ENCODE peak calls at places on chromosome 5, in seven cellular contexts. R, U, V, K, Z, B and Q are unnamed samples.

GRCh38 chr5:22521521-22521920 is 331.6 kb downstream of the CDH12 start:
- DNase-seq in K (no peak), R (no peak), Z (no peak), U (no peak), B (no peak), V (no peak), Q (no peak)

GRCh38 chr5:72151646-72152045 is 44.4 kb downstream of the MAP1B start:
- DNase-seq in R (no peak), V (no peak), Z (no peak), K (no peak), U (no peak), B (no peak), Q (no peak)

GRCh38 chr5:14216372-14216771 is 73.2 kb downstream of the TRIO start:
- DNase-seq in V (no peak), Z (no peak), B (no peak), U (no peak), K (no peak), R (no peak), Q (no peak)

GRCh38 chr5:149079883-149080282 is 17.0 kb upstream of the SH3TC2 start:
- DNase-seq in U (no peak), Z (no peak), K (no peak), R (no peak), B (no peak), V (no peak), Q (no peak)

GRCh38 chr5:56829137-56829536 is 13.8 kb downstream of the MAP3K1 start:
- DNase-seq in B (no peak), V (peak), R (no peak), K (peak), U (no peak), Z (no peak), Q (no peak)

GRCh38 chr5:93721045-93721444 is 20.4 kb downstream of the POU5F2 start:
- DNase-seq in Z (no peak), B (no peak), K (no peak), U (no peak), R (no peak), V (no peak), Q (no peak)

GRCh38 chr5:14574891-14575496 is 6.6 kb upstream of the OTULINL start:
- DNase-seq in K (no peak), U (peak), B (no peak), Z (peak), R (no peak), V (no peak), Q (no peak)

GRCh38 chr5:35863159-35863558 is 6.5 kb downstream of the IL7R start:
- DNase-seq in K (no peak), V (no peak), R (no peak), B (no peak), U (no peak), Z (no peak), Q (no peak)

GRCh38 chr5:138109463-138110265 is 25.8 kb downstream of the WNT8A start:
- DNase-seq in B (no peak), Z (peak), U (no peak), K (no peak), R (no peak), V (no peak), Q (no peak)

GRCh38 chr5:78706381-78706780 is 57.8 kb upstream of the LHFPL2 start:
- DNase-seq in B (no peak), K (no peak), U (no peak), R (no peak), V (no peak), Z (no peak), Q (no peak)

GRCh38 chr5:6106756-6107155 is 271.6 kb downstream of the MED10 start:
- DNase-seq in U (no peak), K (no peak), Z (no peak), V (no peak), R (no peak), B (no peak), Q (no peak)